ENCODE peak calls at places on chromosomes 2 and 18, in five cellular contexts. One of them, this sample, is unnamed.
A peak's percentile ranks its signal among the peaks of the same experiment; 100 is the strongest.

GRCh38 chr18:58013241-58014211 is 30.5 kb upstream of the NEDD4L start:
- DNase-seq in neural progenitor cell: no peak
- DNase-seq in GM23248: peak; percentile 55
- DNase-seq in IMR-90: peak; percentile 22
- DNase-seq in PC-9: peak; percentile 27
- DNase-seq in this sample: no peak

GRCh38 chr18:59402432-59403090 is 43.5 kb upstream of the LMAN1 start:
- DNase-seq in neural progenitor cell: peak; percentile 97
- DNase-seq in GM23248: peak; percentile 82
- DNase-seq in IMR-90: peak; percentile 68
- DNase-seq in PC-9: peak; percentile 75
- DNase-seq in this sample: peak; percentile 96

GRCh38 chr2:182077451-182078142 is 91.9 kb downstream of the PPP1R1C start:
- DNase-seq in neural progenitor cell: peak; percentile 75
- DNase-seq in GM23248: peak; percentile 88
- DNase-seq in IMR-90: peak; percentile 95
- DNase-seq in PC-9: peak; percentile 47
- DNase-seq in this sample: no peak

GRCh38 chr2:237486819-237487448 is at the start of gene MLPH:
- DNase-seq in neural progenitor cell: peak; percentile 66
- DNase-seq in GM23248: peak; percentile 77
- DNase-seq in IMR-90: peak; percentile 43
- DNase-seq in PC-9: peak; percentile 89
- DNase-seq in this sample: peak; percentile 87

GRCh38 chr2:65064728-65065552 is 8.7 kb downstream of the CEP68 start:
- DNase-seq in neural progenitor cell: peak; percentile 55
- DNase-seq in GM23248: peak; percentile 96
- DNase-seq in IMR-90: peak; percentile 96
- DNase-seq in PC-9: peak; percentile 22
- DNase-seq in this sample: peak; percentile 95

GRCh38 chr18:7856733-7857132 is 289.6 kb downstream of the PTPRM start:
- DNase-seq in neural progenitor cell: no peak
- DNase-seq in GM23248: peak; percentile 13
- DNase-seq in IMR-90: peak; percentile 73
- DNase-seq in PC-9: no peak
- DNase-seq in this sample: no peak

GRCh38 chr18:36153771-36154170 is 24.1 kb downstream of the ELP2 start:
- DNase-seq in neural progenitor cell: no peak
- DNase-seq in GM23248: peak; percentile 7
- DNase-seq in IMR-90: peak; percentile 13
- DNase-seq in PC-9: no peak
- DNase-seq in this sample: no peak

GRCh38 chr2:61443342-61444041 is 27.4 kb downstream of the USP34 start:
- DNase-seq in neural progenitor cell: no peak
- DNase-seq in GM23248: no peak
- DNase-seq in IMR-90: no peak
- DNase-seq in PC-9: no peak
- DNase-seq in this sample: no peak

GRCh38 chr18:63137999-63138448 is 181.5 kb downstream of the BCL2 start:
- DNase-seq in neural progenitor cell: no peak
- DNase-seq in GM23248: no peak
- DNase-seq in IMR-90: no peak
- DNase-seq in PC-9: no peak
- DNase-seq in this sample: no peak

GRCh38 chr2:195861821-195862220 is 204.8 kb downstream of the SLC39A10 start:
- DNase-seq in neural progenitor cell: no peak
- DNase-seq in GM23248: peak; percentile 69
- DNase-seq in IMR-90: peak; percentile 79
- DNase-seq in PC-9: no peak
- DNase-seq in this sample: no peak

GRCh38 chr18:23927821-23928746 is 86.5 kb upstream of the TTC39C start:
- DNase-seq in neural progenitor cell: no peak
- DNase-seq in GM23248: no peak
- DNase-seq in IMR-90: peak; percentile 27
- DNase-seq in PC-9: no peak
- DNase-seq in this sample: no peak

GRCh38 chr2:26816893-26817292 is 31.0 kb downstream of the CENPA start:
- DNase-seq in neural progenitor cell: peak; percentile 29
- DNase-seq in GM23248: no peak
- DNase-seq in IMR-90: no peak
- DNase-seq in PC-9: peak; percentile 51
- DNase-seq in this sample: peak; percentile 75

GRCh38 chr2:181570833-181571661 is 85.9 kb downstream of the CERKL start:
- DNase-seq in neural progenitor cell: no peak
- DNase-seq in GM23248: peak; percentile 18
- DNase-seq in IMR-90: peak; percentile 6
- DNase-seq in PC-9: no peak
- DNase-seq in this sample: peak; percentile 31

GRCh38 chr2:54318810-54319209 is 62.8 kb upstream of the TSPYL6 start:
- DNase-seq in neural progenitor cell: no peak
- DNase-seq in GM23248: no peak
- DNase-seq in IMR-90: no peak
- DNase-seq in PC-9: no peak
- DNase-seq in this sample: no peak

GRCh38 chr2:25362564-25363145 is 20.9 kb upstream of the DNMT3A start:
- DNase-seq in neural progenitor cell: no peak
- DNase-seq in GM23248: peak; percentile 21
- DNase-seq in IMR-90: no peak
- DNase-seq in PC-9: peak; percentile 19
- DNase-seq in this sample: no peak

GRCh38 chr2:231929961-231930600 is 3.9 kb upstream of the NPPC start:
- DNase-seq in neural progenitor cell: peak; percentile 60
- DNase-seq in GM23248: no peak
- DNase-seq in IMR-90: peak; percentile 8
- DNase-seq in PC-9: no peak
- DNase-seq in this sample: peak; percentile 34

GRCh38 chr18:47247036-47247832 is 4.2 kb downstream of the SKOR2 start:
- DNase-seq in neural progenitor cell: peak; percentile 83
- DNase-seq in GM23248: no peak
- DNase-seq in IMR-90: no peak
- DNase-seq in PC-9: no peak
- DNase-seq in this sample: peak; percentile 88

GRCh38 chr18:75210274-75211001 is at the start of gene TSHZ1:
- DNase-seq in neural progenitor cell: peak; percentile 70
- DNase-seq in GM23248: peak; percentile 92
- DNase-seq in IMR-90: peak; percentile 88
- DNase-seq in PC-9: peak; percentile 41
- DNase-seq in this sample: peak; percentile 99

GRCh38 chr18:77967791-77968190 is 718.1 kb downstream of the GALR1 start:
- DNase-seq in neural progenitor cell: no peak
- DNase-seq in GM23248: no peak
- DNase-seq in IMR-90: no peak
- DNase-seq in PC-9: no peak
- DNase-seq in this sample: no peak

GRCh38 chr2:196399736-196400691 is 228.6 kb upstream of the STK17B start:
- DNase-seq in neural progenitor cell: no peak
- DNase-seq in GM23248: peak; percentile 94
- DNase-seq in IMR-90: peak; percentile 94
- DNase-seq in PC-9: peak; percentile 20
- DNase-seq in this sample: peak; percentile 76

GRCh38 chr2:217903142-217903858 is 99.5 kb downstream of the TNS1 start:
- DNase-seq in neural progenitor cell: no peak
- DNase-seq in GM23248: no peak
- DNase-seq in IMR-90: no peak
- DNase-seq in PC-9: no peak
- DNase-seq in this sample: peak; percentile 50

GRCh38 chr2:112182581-112183034 is 44.4 kb downstream of the FBLN7 start:
- DNase-seq in neural progenitor cell: peak; percentile 40
- DNase-seq in GM23248: no peak
- DNase-seq in IMR-90: no peak
- DNase-seq in PC-9: no peak
- DNase-seq in this sample: no peak

GRCh38 chr2:70627499-70627898 is 73.9 kb upstream of the TGFA start:
- DNase-seq in neural progenitor cell: no peak
- DNase-seq in GM23248: peak; percentile 10
- DNase-seq in IMR-90: no peak
- DNase-seq in PC-9: peak; percentile 11
- DNase-seq in this sample: no peak

GRCh38 chr2:63856302-63856600 is 14.6 kb downstream of the UGP2 start:
- DNase-seq in neural progenitor cell: no peak
- DNase-seq in GM23248: no peak
- DNase-seq in IMR-90: no peak
- DNase-seq in PC-9: no peak
- DNase-seq in this sample: no peak
- H4K20me1 ChIP-seq in neural progenitor cell: peaks cover 14% of the 10 kb centered on the region
- H4K20me1 ChIP-seq in GM23248: peaks cover 9% of the 10 kb centered on the region
- H4K20me1 ChIP-seq in IMR-90: peaks cover 32% of the 10 kb centered on the region
- H4K20me1 ChIP-seq in PC-9: no peaks in the 10 kb centered on the region
- H4K20me1 ChIP-seq in this sample: peaks cover 21% of the 10 kb centered on the region

GRCh38 chr18:28793911-28794310 is 617.0 kb upstream of the CDH2 start:
- DNase-seq in neural progenitor cell: no peak
- DNase-seq in GM23248: no peak
- DNase-seq in IMR-90: no peak
- DNase-seq in PC-9: no peak
- DNase-seq in this sample: no peak

GRCh38 chr18:28789460-28789859 is 612.5 kb upstream of the CDH2 start:
- DNase-seq in neural progenitor cell: no peak
- DNase-seq in GM23248: peak; percentile 35
- DNase-seq in IMR-90: no peak
- DNase-seq in PC-9: no peak
- DNase-seq in this sample: no peak

GRCh38 chr18:28794459-28795245 is 617.7 kb upstream of the CDH2 start:
- DNase-seq in neural progenitor cell: no peak
- DNase-seq in GM23248: peak; percentile 79
- DNase-seq in IMR-90: peak; percentile 55
- DNase-seq in PC-9: no peak
- DNase-seq in this sample: no peak

GRCh38 chr18:28792404-28793103 is 615.6 kb upstream of the CDH2 start:
- DNase-seq in neural progenitor cell: no peak
- DNase-seq in GM23248: no peak
- DNase-seq in IMR-90: no peak
- DNase-seq in PC-9: no peak
- DNase-seq in this sample: no peak

GRCh38 chr18:28791101-28791500 is 614.2 kb upstream of the CDH2 start:
- DNase-seq in neural progenitor cell: no peak
- DNase-seq in GM23248: peak; percentile 42
- DNase-seq in IMR-90: no peak
- DNase-seq in PC-9: no peak
- DNase-seq in this sample: no peak
- H2AFZ ChIP-seq in neural progenitor cell: no peak overlapping the region
- H2AFZ ChIP-seq in GM23248: peak overlapping the region; percentile 0
- H2AFZ ChIP-seq in IMR-90: no peak overlapping the region
- H2AFZ ChIP-seq in PC-9: no peak overlapping the region
- H2AFZ ChIP-seq in this sample: peak overlapping the region; percentile 20

GRCh38 chr2:216108967-216109921 is at the start of gene XRCC5:
- DNase-seq in neural progenitor cell: peak; percentile 98
- DNase-seq in GM23248: peak; percentile 99
- DNase-seq in IMR-90: peak; percentile 96
- DNase-seq in PC-9: peak; percentile 97
- DNase-seq in this sample: peak; percentile 90

GRCh38 chr2:216110620-216111019 is 1.5 kb downstream of the XRCC5 start:
- DNase-seq in neural progenitor cell: no peak
- DNase-seq in GM23248: peak; percentile 43
- DNase-seq in IMR-90: no peak
- DNase-seq in PC-9: no peak
- DNase-seq in this sample: no peak

GRCh38 chr2:216112926-216113325 is 3.8 kb downstream of the XRCC5 start:
- DNase-seq in neural progenitor cell: no peak
- DNase-seq in GM23248: no peak
- DNase-seq in IMR-90: no peak
- DNase-seq in PC-9: no peak
- DNase-seq in this sample: no peak

GRCh38 chr2:216109962-216110614 is 940 bp downstream of the XRCC5 start:
- DNase-seq in neural progenitor cell: peak; percentile 39
- DNase-seq in GM23248: peak; percentile 76
- DNase-seq in IMR-90: peak; percentile 75
- DNase-seq in PC-9: no peak
- DNase-seq in this sample: no peak

DNA sequence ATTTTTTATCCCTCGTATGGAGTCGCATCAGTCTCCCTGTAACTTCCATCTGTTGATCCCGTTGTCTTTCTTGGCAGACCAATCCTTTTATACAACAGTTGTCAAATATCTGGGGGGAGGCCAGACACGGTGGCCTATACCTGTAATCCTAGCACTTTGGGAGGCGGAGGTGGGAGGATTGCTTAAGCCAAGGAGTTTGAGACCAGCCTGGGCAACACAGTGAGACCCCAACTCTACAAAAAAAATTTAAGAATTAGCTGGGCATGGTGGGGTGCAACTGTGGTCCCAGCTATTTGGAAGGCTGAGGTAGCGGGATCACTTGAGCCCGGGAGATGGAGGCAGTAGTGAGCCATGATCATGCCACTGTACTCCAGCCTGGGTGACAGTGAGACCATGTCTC is 2.0 kb downstream of the XRCC5 start:
- DNase-seq in neural progenitor cell: no peak
- DNase-seq in GM23248: no peak
- DNase-seq in IMR-90: no peak
- DNase-seq in PC-9: no peak
- DNase-seq in this sample: no peak
- H3K36me3 ChIP-seq in neural progenitor cell: peaks cover 24% of the 10 kb centered on the region
- H3K36me3 ChIP-seq in GM23248: peaks cover 42% of the 10 kb centered on the region
- H3K36me3 ChIP-seq in IMR-90: peaks cover 19% of the 10 kb centered on the region
- H3K36me3 ChIP-seq in PC-9: peaks cover 38% of the 10 kb centered on the region
- H3K36me3 ChIP-seq in this sample: peaks cover 42% of the 10 kb centered on the region

GRCh38 chr2:230870544-230871360 is 6.0 kb downstream of the ITM2C start:
- DNase-seq in neural progenitor cell: peak; percentile 53
- DNase-seq in GM23248: no peak
- DNase-seq in IMR-90: no peak
- DNase-seq in PC-9: peak; percentile 61
- DNase-seq in this sample: peak; percentile 78

GRCh38 chr2:230866704-230867561 is 2.2 kb downstream of the ITM2C start:
- DNase-seq in neural progenitor cell: peak; percentile 27
- DNase-seq in GM23248: peak; percentile 41
- DNase-seq in IMR-90: peak; percentile 20
- DNase-seq in PC-9: no peak
- DNase-seq in this sample: peak; percentile 88

GRCh38 chr2:230868151-230868946 is 3.6 kb downstream of the ITM2C start:
- DNase-seq in neural progenitor cell: peak; percentile 48
- DNase-seq in GM23248: no peak
- DNase-seq in IMR-90: no peak
- DNase-seq in PC-9: no peak
- DNase-seq in this sample: peak; percentile 71

GRCh38 chr2:230869691-230870543 is 5.2 kb downstream of the ITM2C start:
- DNase-seq in neural progenitor cell: no peak
- DNase-seq in GM23248: no peak
- DNase-seq in IMR-90: no peak
- DNase-seq in PC-9: no peak
- DNase-seq in this sample: peak; percentile 65

DNA sequence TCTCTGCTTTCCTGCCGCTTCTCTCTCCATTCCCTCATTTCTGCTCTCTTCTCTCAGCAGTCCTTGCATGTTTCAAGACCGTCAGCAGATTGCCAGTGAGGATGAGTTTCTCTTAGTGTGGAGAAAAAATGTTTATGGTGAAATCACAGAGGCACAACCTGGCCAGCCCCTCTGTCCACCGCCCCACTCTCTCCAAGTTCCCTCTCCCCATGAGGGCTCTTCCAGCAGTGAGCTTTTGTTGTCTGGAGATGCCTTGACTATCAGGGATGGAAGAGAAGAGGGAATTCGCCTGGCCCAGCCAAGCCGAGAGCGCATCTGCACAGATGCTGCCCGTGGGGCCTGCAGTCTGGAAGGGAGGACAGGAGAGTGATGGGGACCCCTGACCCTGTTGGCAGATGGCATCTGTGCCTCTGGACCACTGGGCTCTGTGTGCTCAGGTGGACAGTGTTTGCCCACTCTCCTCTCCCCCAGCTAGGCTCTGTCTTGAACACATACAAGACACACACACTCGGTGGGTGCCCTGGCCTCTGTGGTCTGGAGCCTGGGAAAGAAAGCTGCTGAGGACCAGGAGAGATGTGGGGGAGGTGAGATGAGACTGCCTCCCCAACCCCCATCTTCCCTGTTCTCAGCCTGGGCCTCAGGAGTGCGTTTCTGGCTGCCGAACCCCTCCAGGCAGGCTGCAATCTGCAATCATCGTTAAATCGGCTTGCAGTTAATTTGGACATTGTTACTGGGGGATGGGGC is 4.4 kb downstream of the ITM2C start:
- DNase-seq in neural progenitor cell: peak; percentile 47
- DNase-seq in GM23248: no peak
- DNase-seq in IMR-90: no peak
- DNase-seq in PC-9: no peak
- DNase-seq in this sample: peak; percentile 62
- H4K20me1 ChIP-seq in neural progenitor cell: peaks cover 56% of the 10 kb centered on the region
- H4K20me1 ChIP-seq in GM23248: no peaks in the 10 kb centered on the region
- H4K20me1 ChIP-seq in IMR-90: peaks cover 30% of the 10 kb centered on the region
- H4K20me1 ChIP-seq in PC-9: no peaks in the 10 kb centered on the region
- H4K20me1 ChIP-seq in this sample: peaks cover 17% of the 10 kb centered on the region

This sample was measured in osteoblast.